ENCODE peak calls at places on chromosomes 3 and 15, in ten cellular contexts. Y is RWPE1, P is omental fat pad, T is astrocyte, K is A549, U is AG09309, B is B cell, C is adrenal gland, Z is testis, N is endothelial cell. H is an unnamed sample.

GRCh38 chr3:129530331-129530761 is 1.9 kb downstream of the RHO start:
- DNase-seq in N (no peak), Z (no peak), K (peak), T (peak), U (peak), Y (no peak), B (no peak), P (no peak), C (no peak), H (no peak)

GRCh38 chr3:187642861-187643260 is 27.3 kb downstream of the SST start:
- DNase-seq in Y (no peak), P (no peak), B (no peak), T (no peak), C (no peak), U (no peak), N (no peak), Z (no peak), K (no peak), H (no peak)

GRCh38 chr3:166071831-166072230 is 234.6 kb upstream of the BCHE start:
- DNase-seq in Y (no peak), Z (no peak), N (no peak), U (no peak), K (no peak), P (no peak), B (no peak), T (no peak), C (no peak), H (no peak)

GRCh38 chr3:53213276-53213675 is 42.5 kb downstream of the TKT start:
- DNase-seq in T (no peak), C (no peak), N (no peak), B (no peak), Y (no peak), Z (no peak), P (no peak), U (no peak), K (no peak), H (no peak)

GRCh38 chr3:183819831-183820230 is 5.5 kb downstream of the MAP6D1 start:
- DNase-seq in P (no peak), Z (no peak), C (no peak), B (no peak), Y (no peak), T (no peak), U (no peak), N (no peak), K (no peak), H (no peak)

GRCh38 chr15:88423331-88423730 is 43.9 kb downstream of the MRPL46 start:
- DNase-seq in Y (no peak), P (no peak), Z (no peak), T (no peak), N (no peak), K (no peak), U (no peak), B (no peak), C (no peak), H (no peak)

GRCh38 chr15:51367322-51367976 is 26.0 kb downstream of the GLDN start:
- DNase-seq in C (no peak), B (no peak), N (no peak), Y (no peak), U (no peak), K (peak), T (peak), P (no peak), Z (peak), H (no peak)

GRCh38 chr3:36480916-36481648 is 100.8 kb downstream of the STAC start:
- DNase-seq in Z (no peak), C (no peak), Y (no peak), B (no peak), N (no peak), U (peak), P (no peak), T (peak), K (no peak), H (no peak)

GRCh38 chr3:69386535-69387385 is 872 bp upstream of the FRMD4B start:
- DNase-seq in P (no peak), K (no peak), N (no peak), Z (no peak), U (no peak), T (no peak), C (no peak), B (no peak), Y (no peak), H (peak)

GRCh38 chr3:49013738-49014660 is 4.4 kb downstream of the DALRD3 start:
- DNase-seq in U (no peak), N (peak), B (peak), T (no peak), K (peak), C (no peak), Z (peak), Y (no peak), P (no peak), H (peak)
- TF ChIP-seq CTCF in U (peak), N (peak), B (peak), T (peak), K (peak), C (peak), Z (peak), Y (peak), P (no peak), H (peak)

GRCh38 chr3:112781611-112782010 is 65.1 kb downstream of the CD200R1L start:
- DNase-seq in C (no peak), U (no peak), P (no peak), N (no peak), Z (no peak), B (no peak), K (no peak), Y (no peak), T (peak), H (no peak)
- TF ChIP-seq CTCF in C (no peak), U (no peak), P (no peak), N (no peak), Z (no peak), B (no peak), K (no peak), Y (no peak), T (no peak), H (no peak)

DNA sequence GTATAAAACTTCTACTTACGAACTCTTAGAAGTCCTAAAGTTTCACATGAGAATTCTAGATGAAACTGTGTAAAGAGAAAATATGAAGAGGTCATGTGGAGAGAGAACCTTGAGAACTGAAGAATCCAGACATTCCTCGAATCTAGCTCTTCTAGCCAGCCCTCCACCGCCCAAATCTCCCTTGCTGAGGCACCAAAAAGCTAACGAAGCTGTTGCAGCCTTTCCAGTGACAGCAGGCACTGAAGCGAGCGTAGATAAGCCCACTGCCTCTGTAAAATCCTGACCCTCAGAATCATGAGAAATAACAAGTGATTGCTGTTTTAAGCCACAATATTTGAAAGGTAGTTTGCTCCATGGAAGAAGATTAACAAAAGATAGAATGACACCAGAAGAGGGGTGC is 134.0 kb downstream of the GOLGA6L6 start:
- DNase-seq in K (no peak), Z (no peak), P (no peak), B (no peak), Y (no peak), U (no peak), C (no peak), T (no peak), N (no peak), H (no peak)
- TF ChIP-seq CTCF in K (no peak), Z (no peak), P (no peak), B (no peak), Y (no peak), U (no peak), C (no peak), T (no peak), N (no peak), H (no peak)

GRCh38 chr3:155979746-155980145 is 109.3 kb downstream of the GMPS start:
- DNase-seq in C (no peak), T (peak), P (no peak), B (no peak), Y (no peak), N (no peak), K (no peak), Z (no peak), U (no peak), H (no peak)

GRCh38 chr3:155984791-155985417 is 114.5 kb downstream of the GMPS start:
- DNase-seq in B (no peak), Z (no peak), Y (no peak), P (no peak), C (no peak), U (no peak), N (no peak), T (no peak), K (no peak), H (no peak)

GRCh38 chr3:155981669-155982068 is 111.2 kb downstream of the GMPS start:
- DNase-seq in N (no peak), Z (no peak), C (no peak), Y (no peak), U (no peak), B (no peak), P (no peak), T (peak), K (no peak), H (no peak)

GRCh38 chr3:155989536-155989935 is 119.1 kb downstream of the GMPS start:
- DNase-seq in Z (no peak), P (no peak), C (no peak), K (no peak), N (no peak), B (no peak), Y (no peak), T (no peak), U (no peak), H (no peak)

GRCh38 chr3:155983834-155984474 is 113.5 kb downstream of the GMPS start:
- DNase-seq in K (no peak), U (no peak), C (no peak), Y (no peak), P (no peak), Z (no peak), T (no peak), N (no peak), B (no peak), H (no peak)
- TF ChIP-seq CTCF in K (no peak), U (no peak), C (no peak), Y (no peak), P (no peak), Z (no peak), T (no peak), N (no peak), B (no peak), H (no peak)

GRCh38 chr3:182393151-182393550 is 400.2 kb upstream of the ATP11B start:
- DNase-seq in U (no peak), Y (no peak), K (no peak), N (no peak), C (no peak), B (no peak), P (no peak), Z (no peak), T (no peak), H (no peak)

GRCh38 chr3:182388506-182388905 is 404.8 kb upstream of the ATP11B start:
- DNase-seq in K (no peak), N (no peak), Z (no peak), T (peak), P (no peak), B (no peak), Y (no peak), U (no peak), C (no peak), H (no peak)

GRCh38 chr3:182393830-182394367 is 399.4 kb upstream of the ATP11B start:
- DNase-seq in Y (no peak), T (no peak), P (no peak), N (no peak), B (no peak), U (no peak), C (no peak), Z (no peak), K (no peak), H (no peak)

GRCh38 chr3:182389041-182389815 is 404.1 kb upstream of the ATP11B start:
- DNase-seq in T (peak), Y (peak), U (no peak), Z (no peak), K (no peak), N (no peak), C (no peak), B (no peak), P (no peak), H (no peak)

DNA sequence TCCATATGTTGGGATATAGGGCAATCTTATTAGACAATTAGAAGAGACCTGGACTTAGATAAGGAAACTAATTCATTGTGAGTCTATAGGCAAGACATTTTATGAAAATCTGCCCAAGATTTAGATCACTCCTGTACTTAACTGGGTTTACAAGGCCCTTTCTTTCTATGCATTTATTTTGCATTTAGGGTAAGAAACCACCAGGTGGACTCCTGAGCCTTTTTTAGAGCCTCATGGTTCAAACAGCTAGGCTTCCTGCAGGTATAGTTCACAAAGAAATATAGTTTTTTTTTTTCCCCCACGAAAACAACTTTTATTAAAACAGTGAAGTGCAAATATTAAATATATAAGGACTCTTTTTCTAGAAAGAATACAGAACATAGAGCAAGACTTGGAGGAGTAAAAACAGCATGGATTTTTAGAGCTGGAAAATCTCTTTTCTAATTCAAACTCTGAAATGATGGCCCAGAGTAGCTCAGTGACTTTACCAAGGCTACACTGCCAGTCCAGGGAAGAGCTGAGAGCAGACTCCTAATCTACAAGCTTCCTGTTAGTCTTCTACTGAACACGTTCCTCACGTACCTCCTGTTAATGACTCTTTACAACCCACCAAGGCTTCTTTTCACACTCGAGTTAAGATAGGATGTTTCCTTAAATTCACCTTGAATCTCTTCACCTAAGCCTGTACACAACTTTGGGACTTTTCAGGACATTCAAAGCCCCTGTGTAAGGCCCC is 401.0 kb upstream of the ATP11B start:
- DNase-seq in C (no peak), Z (no peak), P (no peak), U (no peak), Y (no peak), N (no peak), K (no peak), B (no peak), T (no peak), H (no peak)
- TF ChIP-seq CTCF in C (no peak), Z (no peak), P (no peak), U (no peak), Y (no peak), N (peak), K (no peak), B (no peak), T (no peak), H (no peak)

GRCh38 chr3:46096781-46097180 is 69.5 kb upstream of the XCR1 start:
- DNase-seq in P (no peak), Z (no peak), B (no peak), Y (no peak), N (no peak), U (no peak), K (no peak), T (no peak), C (no peak), H (no peak)

GRCh38 chr3:46097691-46098241 is 70.5 kb upstream of the XCR1 start:
- DNase-seq in K (no peak), T (no peak), B (no peak), P (no peak), C (peak), Z (peak), Y (no peak), U (no peak), N (no peak), H (peak)

GRCh38 chr3:46095307-46095706 is 68.0 kb upstream of the XCR1 start:
- DNase-seq in U (no peak), T (no peak), B (peak), Z (no peak), N (no peak), K (no peak), P (no peak), Y (no peak), C (no peak), H (peak)

GRCh38 chr3:46094506-46094905 is 67.2 kb upstream of the XCR1 start:
- DNase-seq in T (no peak), N (no peak), Y (no peak), B (no peak), C (no peak), K (no peak), U (no peak), Z (no peak), P (no peak), H (no peak)

GRCh38 chr3:46096336-46096735 is 69.1 kb upstream of the XCR1 start:
- DNase-seq in T (peak), N (no peak), K (no peak), Y (no peak), B (no peak), U (no peak), P (no peak), C (no peak), Z (no peak), H (no peak)
- TF ChIP-seq CTCF in T (no peak), N (no peak), K (no peak), Y (no peak), B (no peak), U (no peak), P (no peak), C (no peak), Z (no peak), H (no peak)

H was measured in GM13977.